ENCODE peak calls at places on chromosomes 2 and 18, in eight cellular contexts. One of them, this sample, is unnamed.

GRCh38 chr2:18387479-18388206 is 172.8 kb downstream of the RDH14 start:
- DNase-seq in AG04450: peak
- DNase-seq in B cell: peak
- DNase-seq in endothelial cell: peak
- DNase-seq in progenitor cell of endocrine pancreas: peak
- DNase-seq in lower leg skin: peak
- DNase-seq in AG09309: peak
- DNase-seq in MCF 10A: peak
- DNase-seq in this sample: peak

GRCh38 chr2:190720276-190720675 is 71.4 kb downstream of the NAB1 start:
- DNase-seq in B cell: no peak
- DNase-seq in progenitor cell of endocrine pancreas: no peak
- DNase-seq in MCF 10A: no peak
- DNase-seq in lower leg skin: no peak
- DNase-seq in AG09309: no peak
- DNase-seq in AG04450: no peak
- DNase-seq in endothelial cell: no peak
- DNase-seq in this sample: no peak

GRCh38 chr2:27566628-27567027 is 16.2 kb upstream of the ZNF512 start:
- DNase-seq in B cell: no peak
- DNase-seq in progenitor cell of endocrine pancreas: no peak
- DNase-seq in MCF 10A: peak
- DNase-seq in lower leg skin: no peak
- DNase-seq in AG09309: no peak
- DNase-seq in endothelial cell: no peak
- DNase-seq in AG04450: no peak
- DNase-seq in this sample: no peak

GRCh38 chr18:78995740-78996395 is 16.2 kb downstream of the SALL3 start:
- DNase-seq in B cell: no peak
- DNase-seq in AG04450: no peak
- DNase-seq in AG09309: no peak
- DNase-seq in progenitor cell of endocrine pancreas: no peak
- DNase-seq in lower leg skin: peak
- DNase-seq in MCF 10A: no peak
- DNase-seq in endothelial cell: no peak
- DNase-seq in this sample: no peak

GRCh38 chr2:224086226-224086911 is 47.3 kb upstream of the SERPINE2 start:
- DNase-seq in endothelial cell: no peak
- DNase-seq in B cell: no peak
- DNase-seq in progenitor cell of endocrine pancreas: no peak
- DNase-seq in AG09309: peak
- DNase-seq in AG04450: no peak
- DNase-seq in lower leg skin: peak
- DNase-seq in MCF 10A: peak
- DNase-seq in this sample: no peak

GRCh38 chr2:3169106-3169870 is 208.3 kb downstream of the EIPR1 start:
- DNase-seq in progenitor cell of endocrine pancreas: no peak
- DNase-seq in endothelial cell: no peak
- DNase-seq in lower leg skin: no peak
- DNase-seq in MCF 10A: peak
- DNase-seq in AG09309: no peak
- DNase-seq in AG04450: no peak
- DNase-seq in B cell: no peak
- DNase-seq in this sample: no peak

GRCh38 chr2:193156480-193156879 is 961.7 kb upstream of the TMEFF2 start:
- DNase-seq in AG09309: no peak
- DNase-seq in MCF 10A: no peak
- DNase-seq in progenitor cell of endocrine pancreas: no peak
- DNase-seq in lower leg skin: no peak
- DNase-seq in B cell: no peak
- DNase-seq in endothelial cell: no peak
- DNase-seq in AG04450: no peak
- DNase-seq in this sample: no peak

GRCh38 chr18:55041366-55041765 is 82.1 kb upstream of the CCDC68 start:
- DNase-seq in lower leg skin: no peak
- DNase-seq in endothelial cell: no peak
- DNase-seq in AG04450: no peak
- DNase-seq in AG09309: no peak
- DNase-seq in MCF 10A: no peak
- DNase-seq in progenitor cell of endocrine pancreas: no peak
- DNase-seq in B cell: no peak
- DNase-seq in this sample: no peak

GRCh38 chr2:8685697-8686358 is 4.0 kb downstream of the ID2 start:
- DNase-seq in AG04450: no peak
- DNase-seq in progenitor cell of endocrine pancreas: peak
- DNase-seq in endothelial cell: peak
- DNase-seq in lower leg skin: peak
- DNase-seq in AG09309: no peak
- DNase-seq in MCF 10A: peak
- DNase-seq in B cell: peak
- DNase-seq in this sample: peak

GRCh38 chr18:51610481-51610880 is 413.0 kb upstream of the MEX3C start:
- DNase-seq in progenitor cell of endocrine pancreas: no peak
- DNase-seq in lower leg skin: no peak
- DNase-seq in B cell: no peak
- DNase-seq in MCF 10A: no peak
- DNase-seq in AG09309: no peak
- DNase-seq in endothelial cell: no peak
- DNase-seq in AG04450: no peak
- DNase-seq in this sample: no peak

GRCh38 chr2:224650815-224651439 is 65.2 kb downstream of the CCDC195 start:
- DNase-seq in AG04450: peak
- DNase-seq in progenitor cell of endocrine pancreas: no peak
- DNase-seq in MCF 10A: peak
- DNase-seq in lower leg skin: no peak
- DNase-seq in AG09309: peak
- DNase-seq in endothelial cell: peak
- DNase-seq in B cell: peak
- DNase-seq in this sample: peak

GRCh38 chr2:207408086-207408794 is 121.5 kb upstream of the CREB1 start:
- DNase-seq in AG04450: no peak
- DNase-seq in AG09309: no peak
- DNase-seq in progenitor cell of endocrine pancreas: no peak
- DNase-seq in lower leg skin: no peak
- DNase-seq in endothelial cell: no peak
- DNase-seq in MCF 10A: peak
- DNase-seq in B cell: peak
- DNase-seq in this sample: no peak

GRCh38 chr2:7759898-7760297 is 842.7 kb downstream of the RNF144A start:
- DNase-seq in B cell: no peak
- DNase-seq in MCF 10A: no peak
- DNase-seq in AG09309: no peak
- DNase-seq in AG04450: no peak
- DNase-seq in endothelial cell: no peak
- DNase-seq in lower leg skin: no peak
- DNase-seq in progenitor cell of endocrine pancreas: no peak
- DNase-seq in this sample: no peak

GRCh38 chr2:176856645-176857044 is 355.9 kb upstream of the HNRNPA3 start:
- DNase-seq in AG09309: no peak
- DNase-seq in endothelial cell: no peak
- DNase-seq in MCF 10A: no peak
- DNase-seq in progenitor cell of endocrine pancreas: no peak
- DNase-seq in B cell: no peak
- DNase-seq in AG04450: no peak
- DNase-seq in lower leg skin: no peak
- DNase-seq in this sample: no peak

GRCh38 chr2:150619607-150620330 is 132.3 kb upstream of the RND3 start:
- DNase-seq in B cell: no peak
- DNase-seq in MCF 10A: peak
- DNase-seq in endothelial cell: no peak
- DNase-seq in lower leg skin: no peak
- DNase-seq in AG04450: no peak
- DNase-seq in AG09309: no peak
- DNase-seq in progenitor cell of endocrine pancreas: no peak
- DNase-seq in this sample: no peak

GRCh38 chr2:124883595-124883994 is 858.5 kb downstream of the CNTNAP5 start:
- DNase-seq in lower leg skin: no peak
- DNase-seq in endothelial cell: no peak
- DNase-seq in AG04450: no peak
- DNase-seq in B cell: no peak
- DNase-seq in progenitor cell of endocrine pancreas: no peak
- DNase-seq in MCF 10A: no peak
- DNase-seq in AG09309: no peak
- DNase-seq in this sample: no peak

GRCh38 chr2:1550658-1551316 is 137.5 kb downstream of the TPO start:
- DNase-seq in endothelial cell: peak
- DNase-seq in AG04450: no peak
- DNase-seq in progenitor cell of endocrine pancreas: peak
- DNase-seq in B cell: peak
- DNase-seq in AG09309: no peak
- DNase-seq in lower leg skin: peak
- DNase-seq in MCF 10A: peak
- DNase-seq in this sample: peak

GRCh38 chr2:177171418-177171865 is 41.2 kb upstream of the HNRNPA3 start:
- DNase-seq in endothelial cell: no peak
- DNase-seq in progenitor cell of endocrine pancreas: no peak
- DNase-seq in AG09309: no peak
- DNase-seq in B cell: no peak
- DNase-seq in MCF 10A: no peak
- DNase-seq in lower leg skin: no peak
- DNase-seq in AG04450: no peak
- DNase-seq in this sample: no peak

GRCh38 chr2:239197146-239197545 is 203.7 kb downstream of the HDAC4 start:
- DNase-seq in AG09309: no peak
- DNase-seq in AG04450: no peak
- DNase-seq in progenitor cell of endocrine pancreas: no peak
- DNase-seq in MCF 10A: no peak
- DNase-seq in endothelial cell: no peak
- DNase-seq in lower leg skin: peak
- DNase-seq in B cell: no peak
- DNase-seq in this sample: no peak

GRCh38 chr2:241903121-241904010 is 33.8 kb downstream of the RTP5 start:
- DNase-seq in AG09309: no peak
- DNase-seq in lower leg skin: peak
- DNase-seq in endothelial cell: no peak
- DNase-seq in AG04450: no peak
- DNase-seq in progenitor cell of endocrine pancreas: no peak
- DNase-seq in MCF 10A: no peak
- DNase-seq in B cell: no peak
- DNase-seq in this sample: no peak

GRCh38 chr18:61528961-61529360 is 195.7 kb downstream of the CDH20 start:
- DNase-seq in endothelial cell: no peak
- DNase-seq in AG04450: no peak
- DNase-seq in lower leg skin: no peak
- DNase-seq in AG09309: no peak
- DNase-seq in progenitor cell of endocrine pancreas: no peak
- DNase-seq in MCF 10A: no peak
- DNase-seq in B cell: no peak
- DNase-seq in this sample: no peak

GRCh38 chr18:63963610-63964256 is 6.1 kb upstream of the SERPINB8 start:
- DNase-seq in progenitor cell of endocrine pancreas: no peak
- DNase-seq in endothelial cell: peak
- DNase-seq in lower leg skin: no peak
- DNase-seq in AG04450: peak
- DNase-seq in MCF 10A: peak
- DNase-seq in B cell: peak
- DNase-seq in AG09309: no peak
- DNase-seq in this sample: peak

GRCh38 chr18:50847192-50847591 is 27.4 kb upstream of the MRO start:
- DNase-seq in AG04450: no peak
- DNase-seq in progenitor cell of endocrine pancreas: no peak
- DNase-seq in AG09309: peak
- DNase-seq in MCF 10A: peak
- DNase-seq in endothelial cell: no peak
- DNase-seq in B cell: no peak
- DNase-seq in lower leg skin: no peak
- DNase-seq in this sample: no peak

GRCh38 chr2:222424281-222424728 is at the start of gene SGPP2:
- DNase-seq in endothelial cell: no peak
- DNase-seq in progenitor cell of endocrine pancreas: peak
- DNase-seq in MCF 10A: peak
- DNase-seq in B cell: peak
- DNase-seq in AG09309: no peak
- DNase-seq in lower leg skin: no peak
- DNase-seq in AG04450: no peak
- DNase-seq in this sample: peak

GRCh38 chr2:67388680-67389079 is 8.5 kb upstream of the ETAA1 start:
- DNase-seq in progenitor cell of endocrine pancreas: no peak
- DNase-seq in endothelial cell: no peak
- DNase-seq in MCF 10A: no peak
- DNase-seq in AG09309: no peak
- DNase-seq in lower leg skin: no peak
- DNase-seq in B cell: no peak
- DNase-seq in AG04450: no peak
- DNase-seq in this sample: no peak
- TF ChIP-seq CTCF in progenitor cell of endocrine pancreas: no peak
- TF ChIP-seq CTCF in endothelial cell: no peak
- TF ChIP-seq CTCF in MCF 10A: no peak
- TF ChIP-seq CTCF in AG09309: no peak
- TF ChIP-seq CTCF in lower leg skin: no peak
- TF ChIP-seq CTCF in B cell: no peak
- TF ChIP-seq CTCF in AG04450: no peak
- TF ChIP-seq CTCF in this sample: no peak

GRCh38 chr2:174465327-174465726 is 21.5 kb downstream of the GPR155 start:
- DNase-seq in endothelial cell: no peak
- DNase-seq in progenitor cell of endocrine pancreas: no peak
- DNase-seq in lower leg skin: no peak
- DNase-seq in MCF 10A: no peak
- DNase-seq in B cell: no peak
- DNase-seq in AG04450: no peak
- DNase-seq in AG09309: no peak
- DNase-seq in this sample: no peak
- TF ChIP-seq CTCF in endothelial cell: no peak
- TF ChIP-seq CTCF in progenitor cell of endocrine pancreas: no peak
- TF ChIP-seq CTCF in lower leg skin: no peak
- TF ChIP-seq CTCF in MCF 10A: no peak
- TF ChIP-seq CTCF in B cell: no peak
- TF ChIP-seq CTCF in AG04450: peak
- TF ChIP-seq CTCF in AG09309: no peak
- TF ChIP-seq CTCF in this sample: no peak

DNA sequence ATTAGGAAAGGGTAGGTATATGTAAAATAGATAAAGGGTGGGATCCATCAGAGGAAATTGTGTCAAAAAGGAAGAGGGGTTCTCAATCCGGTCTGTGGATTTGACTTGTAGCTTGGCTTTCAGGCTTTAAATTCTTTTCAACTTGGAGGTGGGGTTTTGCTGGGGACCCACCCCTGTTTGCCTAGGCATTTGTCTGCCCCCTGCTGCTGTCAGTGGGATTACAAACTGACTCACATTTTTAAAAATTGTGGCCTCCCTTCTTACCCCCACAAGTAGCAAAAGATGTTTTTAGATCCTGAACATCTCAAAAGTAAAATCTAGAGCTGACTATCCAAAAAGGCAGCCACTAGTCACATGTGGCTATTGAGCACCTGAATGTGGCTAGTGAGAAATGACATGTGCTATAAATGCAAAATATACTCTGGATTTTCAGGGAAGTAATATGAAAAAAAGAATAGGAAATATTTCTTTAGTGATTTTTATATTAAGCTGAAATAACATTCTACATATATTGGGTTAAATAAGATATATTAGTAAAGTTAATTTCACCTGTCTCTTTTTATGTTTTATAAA is 178.9 kb downstream of the GFPT1 start:
- DNase-seq in AG04450: no peak
- DNase-seq in MCF 10A: peak
- DNase-seq in lower leg skin: no peak
- DNase-seq in endothelial cell: no peak
- DNase-seq in progenitor cell of endocrine pancreas: no peak
- DNase-seq in B cell: no peak
- DNase-seq in AG09309: no peak
- DNase-seq in this sample: no peak
- TF ChIP-seq CTCF in AG04450: peak
- TF ChIP-seq CTCF in MCF 10A: peak
- TF ChIP-seq CTCF in lower leg skin: no peak
- TF ChIP-seq CTCF in endothelial cell: no peak
- TF ChIP-seq CTCF in progenitor cell of endocrine pancreas: no peak
- TF ChIP-seq CTCF in B cell: no peak
- TF ChIP-seq CTCF in AG09309: peak
- TF ChIP-seq CTCF in this sample: no peak

GRCh38 chr2:231489990-231490389 is 25.7 kb upstream of the NCL start:
- DNase-seq in lower leg skin: peak
- DNase-seq in MCF 10A: no peak
- DNase-seq in AG04450: no peak
- DNase-seq in endothelial cell: no peak
- DNase-seq in progenitor cell of endocrine pancreas: no peak
- DNase-seq in B cell: no peak
- DNase-seq in AG09309: no peak
- DNase-seq in this sample: no peak
- TF ChIP-seq CTCF in lower leg skin: no peak
- TF ChIP-seq CTCF in MCF 10A: peak
- TF ChIP-seq CTCF in AG04450: peak
- TF ChIP-seq CTCF in endothelial cell: no peak
- TF ChIP-seq CTCF in progenitor cell of endocrine pancreas: peak
- TF ChIP-seq CTCF in B cell: no peak
- TF ChIP-seq CTCF in AG09309: peak
- TF ChIP-seq CTCF in this sample: peak